ENCODE peak calls at places on chromosomes 16 and 17, in five cellular contexts. Y, R, J, P and Q are unnamed samples.

GRCh38 chr16:19701091-19701490 is 16.9 kb downstream of the KNOP1 start:
- DNase-seq in Y (no peak), P (no peak), R (no peak), J (no peak), Q (no peak)

GRCh38 chr17:43125133-43125966 is at the start of gene BRCA1:
- DNase-seq in J (peak), Y (peak), P (peak), R (peak), Q (peak)

GRCh38 chr16:86398622-86399021 is 111.7 kb upstream of the FOXF1 start:
- DNase-seq in Y (no peak), J (no peak), R (no peak), P (no peak), Q (no peak)

GRCh38 chr17:73695035-73695738 is 50.9 kb upstream of the SDK2 start:
- DNase-seq in P (peak), R (no peak), Y (no peak), J (no peak), Q (no peak)

GRCh38 chr16:19649980-19650379 is 68.0 kb downstream of the KNOP1 start:
- DNase-seq in R (no peak), J (no peak), Y (no peak), P (no peak), Q (no peak)

GRCh38 chr17:27609606-27610303 is 21.2 kb upstream of the LGALS9 start:
- DNase-seq in Y (no peak), R (peak), J (no peak), P (no peak), Q (no peak)

GRCh38 chr17:57869599-57870282 is 19.9 kb upstream of the MRPS23 start:
- DNase-seq in R (no peak), Y (no peak), J (no peak), P (no peak), Q (no peak)

GRCh38 chr17:76446449-76447231 is 6.3 kb downstream of the UBE2O start:
- DNase-seq in Y (no peak), R (peak), J (peak), P (no peak), Q (peak)

GRCh38 chr17:9050801-9051401 is 29.6 kb downstream of the NTN1 start:
- DNase-seq in Y (no peak), R (no peak), J (no peak), P (peak), Q (peak)

GRCh38 chr17:4759776-4760236 is 11.9 kb upstream of the TM4SF5 start:
- DNase-seq in Y (no peak), P (no peak), J (no peak), R (peak), Q (no peak)

GRCh38 chr17:66724581-66725341 is 110.2 kb upstream of the CACNG5 start:
- DNase-seq in Y (no peak), J (no peak), R (no peak), P (no peak), Q (no peak)

GRCh38 chr17:15384142-15384803 is 42.9 kb upstream of the TEKT3 start:
- DNase-seq in P (no peak), R (no peak), J (no peak), Y (no peak), Q (no peak)

GRCh38 chr17:72150632-72151460 is 30.0 kb downstream of the SOX9 start:
- DNase-seq in Y (no peak), P (peak), R (no peak), J (no peak), Q (no peak)

GRCh38 chr17:73393962-73394361 is 82.2 kb upstream of the CDC42EP4 start:
- DNase-seq in J (no peak), R (peak), Y (no peak), P (no peak), Q (peak)

GRCh38 chr16:70661918-70662641 is 15.7 kb downstream of the IL34 start:
- DNase-seq in J (no peak), P (no peak), R (no peak), Y (no peak), Q (no peak)

GRCh38 chr16:24936151-24936550 is 79.0 kb downstream of the ARHGAP17 start:
- DNase-seq in J (no peak), P (no peak), Y (no peak), R (no peak), Q (no peak)

GRCh38 chr17:21573961-21574610 is 118.2 kb upstream of the KCNJ18 start:
- DNase-seq in Y (no peak), P (no peak), R (no peak), J (no peak), Q (no peak)

GRCh38 chr16:28846933-28847273 is 755 bp upstream of the TUFM start:
- DNase-seq in P (no peak), R (no peak), Y (no peak), J (no peak), Q (no peak)

GRCh38 chr17:81322271-81323082 is 27.4 kb upstream of the SLC38A10 start:
- DNase-seq in Y (no peak), R (peak), J (peak), P (peak), Q (peak)

GRCh38 chr16:19499006-19499405 is 22.9 kb downstream of the GDE1 start:
- DNase-seq in P (no peak), R (no peak), Y (no peak), J (no peak), Q (no peak)

DNA sequence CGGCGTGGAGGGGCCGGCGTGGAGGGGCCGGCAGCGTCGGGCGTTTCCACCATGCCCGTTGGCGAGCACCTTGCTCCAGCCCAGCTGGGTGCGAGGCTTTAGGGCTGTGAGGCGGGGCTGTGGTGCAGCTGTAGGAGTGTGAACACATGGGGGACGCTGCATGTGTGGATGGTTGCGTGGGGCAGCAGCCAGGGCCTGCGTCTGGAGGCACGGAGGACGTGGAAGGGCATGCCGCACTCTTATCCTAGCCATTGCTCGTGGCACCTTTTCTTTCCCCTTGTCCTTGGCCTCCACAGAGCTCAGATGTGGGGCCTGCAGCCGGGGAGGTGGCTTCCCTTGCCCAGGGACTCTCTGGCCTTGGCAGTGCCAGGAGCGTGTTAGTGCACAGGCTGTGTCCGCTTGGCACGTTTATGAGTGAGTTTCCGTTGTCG is 47.8 kb downstream of the PDPK1 start:
- DNase-seq in P (no peak), R (no peak), Y (no peak), J (no peak), Q (no peak)
- TF ChIP-seq SIN3A in P (no peak), R (no peak), Y (no peak), J (no peak), Q (no peak)

GRCh38 chr17:77809814-77810213 is 148.7 kb upstream of the TNRC6C start:
- DNase-seq in J (no peak), P (no peak), R (no peak), Y (no peak), Q (no peak)

GRCh38 chr17:77808663-77809425 is 149.7 kb upstream of the TNRC6C start:
- DNase-seq in P (no peak), Y (no peak), J (no peak), R (no peak), Q (no peak)

GRCh38 chr17:77807746-77808441 is 150.6 kb upstream of the TNRC6C start:
- DNase-seq in R (no peak), Y (no peak), J (no peak), P (no peak), Q (no peak)

GRCh38 chr17:77811521-77811920 is 147.0 kb upstream of the TNRC6C start:
- DNase-seq in J (no peak), Y (no peak), P (no peak), R (no peak), Q (no peak)

DNA sequence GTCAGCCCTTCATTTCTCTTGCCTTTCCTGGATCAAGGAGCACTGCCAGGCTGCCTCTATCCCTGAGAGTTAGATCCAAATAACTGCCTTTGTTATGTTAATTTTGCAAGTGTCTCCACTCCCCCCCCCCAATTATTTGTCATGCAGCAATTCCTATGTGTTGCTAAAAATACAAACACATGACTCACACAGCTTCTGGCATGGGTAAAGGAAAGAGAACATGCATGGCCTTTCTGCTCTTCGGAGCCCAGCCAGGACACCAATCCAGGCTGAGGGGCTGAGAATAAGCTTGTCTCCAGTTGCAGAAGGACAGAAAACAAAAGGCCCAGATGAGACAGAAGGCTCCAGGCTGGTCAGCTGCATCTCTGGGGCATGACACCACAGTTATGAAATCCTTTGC is 148.0 kb upstream of the TNRC6C start:
- DNase-seq in J (no peak), P (no peak), Y (no peak), R (no peak), Q (no peak)
- TF ChIP-seq SRF in J (no peak), P (no peak), Y (no peak), R (no peak), Q (no peak)

GRCh38 chr16:90077757-90078593 is 844 bp upstream of the PRDM7 start:
- DNase-seq in R (no peak), P (peak), Y (no peak), J (peak), Q (no peak)
- TF ChIP-seq SIN3A in R (no peak), P (no peak), Y (no peak), J (no peak), Q (no peak)

GRCh38 chr16:3641801-3642396 is 12.6 kb upstream of the DNASE1 start:
- DNase-seq in P (peak), Y (no peak), J (peak), R (no peak), Q (no peak)

GRCh38 chr16:3640207-3640606 is 14.3 kb upstream of the DNASE1 start:
- DNase-seq in P (peak), Y (no peak), J (no peak), R (peak), Q (no peak)

GRCh38 chr16:3637371-3637923 is 17.0 kb upstream of the DNASE1 start:
- DNase-seq in R (peak), Y (no peak), J (no peak), P (no peak), Q (no peak)

GRCh38 chr16:3640632-3641501 is 13.6 kb upstream of the DNASE1 start:
- DNase-seq in P (peak), Y (no peak), R (no peak), J (peak), Q (no peak)

GRCh38 chr16:3638916-3639644 is 15.4 kb upstream of the DNASE1 start:
- DNase-seq in P (no peak), J (no peak), Y (no peak), R (no peak), Q (no peak)
- TF ChIP-seq SRF in P (no peak), J (no peak), Y (no peak), R (no peak), Q (no peak)

GRCh38 chr17:31509095-31509804 is 117.8 kb downstream of the RAB11FIP4 start:
- DNase-seq in R (no peak), J (no peak), Y (no peak), P (no peak), Q (no peak)

GRCh38 chr17:31509805-31510177 is 118.3 kb downstream of the RAB11FIP4 start:
- DNase-seq in P (no peak), R (no peak), Y (no peak), J (no peak), Q (no peak)

GRCh38 chr17:31510273-31511175 is 119.0 kb downstream of the RAB11FIP4 start:
- DNase-seq in Y (no peak), P (no peak), J (no peak), R (no peak), Q (no peak)

GRCh38 chr17:31506517-31506916 is 115.0 kb downstream of the RAB11FIP4 start:
- DNase-seq in Y (no peak), J (no peak), R (no peak), P (no peak), Q (no peak)

GRCh38 chr17:31508310-31509094 is 117.0 kb downstream of the RAB11FIP4 start:
- DNase-seq in J (peak), Y (peak), P (no peak), R (peak), Q (no peak)
- TF ChIP-seq SIN3A in J (no peak), Y (no peak), P (no peak), R (no peak), Q (no peak)

DNA sequence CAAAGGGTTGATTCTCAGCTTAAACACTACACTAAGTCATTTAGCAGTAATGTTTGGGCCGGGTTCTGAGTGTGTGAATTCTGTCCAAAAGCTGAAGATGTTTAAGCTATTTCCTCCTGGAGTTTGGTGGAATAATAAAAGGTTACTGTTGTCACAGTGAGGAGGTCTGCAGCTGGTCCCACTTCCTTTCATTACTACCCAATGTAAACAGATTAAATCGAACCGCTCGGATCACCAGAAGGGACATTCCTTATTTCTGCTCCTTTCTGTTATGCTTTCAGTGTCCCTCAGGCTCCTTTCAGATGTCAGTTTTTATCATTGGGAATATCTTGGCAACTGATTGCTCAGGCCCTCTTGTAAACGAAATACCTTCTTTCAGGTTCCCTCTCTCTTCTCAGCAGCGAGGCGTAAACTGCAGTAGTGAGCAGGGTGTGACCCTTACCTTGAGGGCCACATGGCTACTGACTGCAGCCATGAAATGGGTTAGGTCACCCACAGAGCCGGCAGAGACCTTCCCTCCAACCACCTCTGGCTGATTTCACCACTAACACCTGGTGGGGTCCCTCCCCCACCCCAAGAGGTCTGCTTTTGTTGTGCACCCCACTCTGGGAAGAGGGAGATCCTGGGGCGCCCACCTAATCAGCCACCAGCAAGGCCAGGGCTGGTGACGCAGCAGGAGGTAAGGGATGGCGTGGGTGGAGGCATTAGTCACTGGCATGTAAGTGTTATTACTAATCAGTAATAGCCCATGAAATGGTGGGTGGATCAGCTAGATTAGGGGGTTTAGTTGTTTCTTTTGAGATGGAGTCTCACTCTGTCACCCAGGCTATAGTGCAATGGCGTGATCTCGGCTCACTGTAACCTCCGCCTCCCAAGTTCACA is 117.6 kb downstream of the VPS53 start:
- DNase-seq in P (no peak), J (peak), Y (no peak), R (no peak), Q (peak)
- TF ChIP-seq SRF in P (no peak), J (no peak), Y (no peak), R (no peak), Q (no peak)

GRCh38 chr16:22670551-22670970 is 143.4 kb upstream of the HS3ST2 start:
- DNase-seq in P (peak), R (peak), Y (no peak), J (peak), Q (peak)

GRCh38 chr16:22672830-22673210 is 141.1 kb upstream of the HS3ST2 start:
- DNase-seq in Y (no peak), R (no peak), J (no peak), P (peak), Q (no peak)

GRCh38 chr16:22668318-22668717 is 145.6 kb upstream of the HS3ST2 start:
- DNase-seq in R (no peak), P (no peak), Y (no peak), J (no peak), Q (no peak)

GRCh38 chr16:22671301-22672076 is 142.5 kb upstream of the HS3ST2 start:
- DNase-seq in R (no peak), Y (no peak), P (peak), J (no peak), Q (no peak)

GRCh38 chr16:22670044-22670536 is 143.9 kb upstream of the HS3ST2 start:
- DNase-seq in R (no peak), Y (no peak), J (no peak), P (no peak), Q (no peak)
- TF ChIP-seq SIN3A in R (no peak), Y (no peak), J (no peak), P (no peak), Q (no peak)

DNA sequence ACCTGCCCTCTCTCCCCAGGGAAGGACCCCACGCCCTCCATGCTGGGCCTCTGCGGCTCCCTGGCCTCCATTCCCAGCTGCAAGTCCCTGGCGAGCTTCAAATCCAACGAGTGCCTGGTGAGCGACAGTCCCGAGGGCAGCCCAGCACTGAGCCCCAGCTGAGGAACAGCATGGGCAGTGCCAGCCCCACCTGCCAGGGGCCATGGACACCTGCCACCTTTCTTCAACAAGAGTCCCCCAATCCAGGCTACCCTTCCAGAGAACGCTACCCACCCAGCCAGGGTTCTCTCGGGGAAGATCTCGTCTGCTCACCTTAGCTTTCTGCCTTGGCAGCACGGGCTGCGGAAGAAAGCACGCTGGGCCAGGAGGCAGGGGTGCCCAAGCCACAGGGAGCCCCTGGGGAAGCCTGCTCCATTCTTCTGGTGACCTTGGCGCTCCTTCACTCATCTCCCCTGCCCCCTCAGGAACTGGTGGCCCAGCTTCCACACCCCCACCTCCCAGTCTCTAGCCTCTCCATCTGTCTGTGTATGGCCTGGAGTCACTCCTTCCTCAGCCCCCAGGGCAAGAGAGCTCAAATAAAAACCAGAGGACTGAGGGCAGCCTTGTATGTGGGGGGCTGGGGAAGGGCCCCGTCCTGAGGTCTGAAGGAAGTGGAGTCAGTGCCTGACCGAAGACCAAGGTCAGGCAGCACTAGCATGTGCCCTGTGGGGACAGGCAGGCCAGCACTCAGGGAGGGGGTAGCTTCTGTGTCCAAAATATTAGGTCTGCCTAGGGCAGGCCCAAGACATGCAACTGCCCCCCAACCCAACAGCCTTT is 6.3 kb downstream of the SLC25A39 start:
- DNase-seq in Y (no peak), J (peak), P (no peak), R (no peak), Q (no peak)
- TF ChIP-seq SRF in Y (no peak), J (no peak), P (no peak), R (no peak), Q (no peak)